ENCODE peak calls at places on chromosomes 4 and X, in five cellular contexts. F, T, Q, W and S are unnamed samples.
A peak's percentile ranks its signal among the peaks of the same experiment; 100 is the strongest.

GRCh38 chr4:177177446-177178160 is 132.1 kb upstream of the NEIL3 start:
- DNase-seq in W (no peak), F (no peak), T (no peak), Q (no peak), S (no peak)

GRCh38 chr4:62901101-62901500 is 1508.1 kb downstream of the TECRL start:
- DNase-seq in T (no peak), F (peak; percentile 1), W (no peak), Q (no peak), S (peak; percentile 1)

GRCh38 chr4:20418865-20419451 is 167.3 kb downstream of the SLIT2 start:
- DNase-seq in F (peak; percentile 36), W (peak; percentile 47), Q (peak; percentile 27), T (peak; percentile 40), S (no peak)

GRCh38 chrX:24216827-24217226 is 67.3 kb downstream of the ZFX start:
- DNase-seq in W (no peak), F (peak; percentile 7), T (no peak), Q (no peak), S (no peak)

GRCh38 chrX:131565909-131566308 is 22.0 kb downstream of the OR13H1 start:
- DNase-seq in F (no peak), T (no peak), W (peak; percentile 71), Q (no peak), S (no peak)

GRCh38 chrX:80765226-80765625 is 44.5 kb downstream of the BRWD3 start:
- DNase-seq in F (peak; percentile 4), Q (no peak), W (no peak), T (no peak), S (no peak)

GRCh38 chr4:90071289-90072235 is 55.6 kb upstream of the CCSER1 start:
- DNase-seq in W (no peak), F (no peak), T (no peak), Q (no peak), S (no peak)

GRCh38 chr4:139684351-139684750 is 18.7 kb downstream of the MGST2 start:
- DNase-seq in Q (no peak), F (no peak), T (no peak), W (no peak), S (no peak)

GRCh38 chr4:173507471-173508385 is 22.3 kb downstream of the HAND2 start:
- DNase-seq in T (no peak), W (no peak), Q (peak; percentile 83), F (no peak), S (peak; percentile 74)

GRCh38 chr4:100682477-100683218 is 164.8 kb upstream of the EMCN start:
- DNase-seq in W (no peak), Q (no peak), F (no peak), T (no peak), S (no peak)

GRCh38 chr4:110970642-110971041 is 347.8 kb upstream of the PITX2 start:
- DNase-seq in Q (no peak), W (no peak), F (peak; percentile 49), T (no peak), S (peak; percentile 49)

GRCh38 chr4:186727149-186727976 is 3.7 kb upstream of the FAT1 start:
- DNase-seq in T (no peak), W (no peak), F (no peak), Q (no peak), S (no peak)

GRCh38 chr4:182246401-182247205 is 3.4 kb downstream of the TENM3 start:
- DNase-seq in W (no peak), T (no peak), F (no peak), Q (no peak), S (no peak)

GRCh38 chrX:31836479-31836878 is 764.6 kb upstream of the FTHL17 start:
- DNase-seq in Q (no peak), W (no peak), T (no peak), F (no peak), S (no peak)

GRCh38 chr4:6907658-6908191 is 1.9 kb upstream of the TBC1D14 start:
- DNase-seq in F (no peak), Q (peak; percentile 67), T (no peak), W (peak; percentile 60), S (no peak)

GRCh38 chrX:15465347-15465746 is 27.8 kb downstream of the PIR start:
- DNase-seq in W (no peak), T (peak; percentile 16), Q (peak; percentile 28), F (no peak), S (no peak)

GRCh38 chr4:8695237-8696219 is 103.0 kb downstream of the CPZ start:
- DNase-seq in F (no peak), Q (no peak), T (no peak), W (no peak), S (no peak)

GRCh38 chrX:147069926-147070325 is 255.4 kb upstream of the CXorf51A start:
- DNase-seq in W (no peak), F (no peak), Q (no peak), T (no peak), S (no peak)

GRCh38 chr4:53640576-53641459 is 49.5 kb upstream of the LNX1 start:
- DNase-seq in Q (no peak), F (no peak), T (peak; percentile 76), W (no peak), S (no peak)

GRCh38 chr4:71938776-71939175 is 93.0 kb upstream of the NPFFR2 start:
- DNase-seq in W (no peak), F (no peak), T (no peak), Q (no peak), S (no peak)

GRCh38 chrX:14015294-14015693 is 14.4 kb downstream of the GEMIN8 start:
- DNase-seq in Q (no peak), F (no peak), W (no peak), T (no peak), S (no peak)

GRCh38 chrX:108456971-108457477 is 17.4 kb downstream of the COL4A5 start:
- DNase-seq in Q (no peak), F (no peak), W (no peak), T (no peak), S (no peak)

GRCh38 chr4:73341454-73341853 is 62.6 kb upstream of the ALB start:
- DNase-seq in Q (peak; percentile 11), F (peak; percentile 85), T (peak; percentile 16), W (peak; percentile 67), S (peak; percentile 53)

GRCh38 chrX:149948001-149948400 is 9.7 kb upstream of the EOLA2 start:
- DNase-seq in Q (no peak), F (no peak), W (no peak), T (no peak), S (no peak)

GRCh38 chr4:157004279-157005161 is 32.9 kb upstream of the PDGFC start:
- DNase-seq in T (no peak), F (no peak), W (no peak), Q (no peak), S (no peak)

GRCh38 chr4:156998500-156999174 is 27.0 kb upstream of the PDGFC start:
- DNase-seq in Q (no peak), T (no peak), F (no peak), W (no peak), S (no peak)

GRCh38 chr4:156999175-156999517 is 27.5 kb upstream of the PDGFC start:
- DNase-seq in F (peak; percentile 79), Q (no peak), T (no peak), W (no peak), S (no peak)
- TF ChIP-seq POLR2AphosphoS5 in F (no peak), Q (peak; percentile 64), T (no peak), W (no peak), S (no peak)

GRCh38 chr4:16641971-16642370 is 256.5 kb downstream of the LDB2 start:
- DNase-seq in F (no peak), W (no peak), T (no peak), Q (no peak), S (no peak)

GRCh38 chr4:16642897-16643296 is 255.5 kb downstream of the LDB2 start:
- DNase-seq in F (peak; percentile 7), W (peak; percentile 7), T (no peak), Q (peak; percentile 51), S (no peak)

GRCh38 chr4:16636304-16636703 is 262.1 kb downstream of the LDB2 start:
- DNase-seq in T (no peak), W (no peak), F (no peak), Q (no peak), S (no peak)

DNA sequence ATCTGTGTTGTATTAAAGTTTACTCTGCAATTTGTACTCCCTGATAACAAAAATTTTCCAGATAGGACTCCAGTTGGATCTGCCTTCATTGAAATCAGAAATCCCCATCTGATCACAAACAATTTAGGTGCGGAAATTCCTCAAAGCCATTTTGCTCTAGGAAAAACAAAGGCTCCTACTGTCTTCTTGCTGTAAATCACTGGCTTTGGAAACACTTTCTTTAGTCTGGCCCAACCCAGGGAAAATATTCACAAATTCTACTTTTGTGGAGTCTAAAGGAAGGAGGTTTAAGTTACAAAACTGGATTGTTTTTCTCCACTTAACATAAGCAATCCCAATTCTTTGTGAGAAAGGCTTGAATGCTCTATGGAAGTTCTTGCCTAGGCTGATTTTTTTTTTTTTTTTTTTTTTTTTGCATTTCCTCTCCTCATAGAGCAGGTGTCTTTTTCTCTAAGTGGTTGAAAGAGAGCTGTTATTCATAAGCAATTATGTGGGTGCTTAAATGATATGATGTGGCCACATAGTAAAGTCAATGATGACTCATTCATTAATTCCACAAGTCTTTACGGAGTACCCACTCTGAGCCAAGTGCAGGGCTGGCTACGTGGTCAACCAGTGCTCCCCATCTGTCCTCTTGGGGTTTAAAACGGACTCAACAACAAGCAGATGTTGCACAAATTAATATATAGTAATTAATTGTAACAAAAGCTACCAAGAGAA is 261.4 kb downstream of the LDB2 start:
- DNase-seq in F (no peak), Q (no peak), W (no peak), T (no peak), S (no peak)
- TF ChIP-seq CHD2 in F (no peak), Q (no peak), W (no peak), T (no peak), S (no peak)

GRCh38 chr4:77566148-77566547 is 39.5 kb upstream of the CXCL13 start:
- DNase-seq in Q (no peak), F (no peak), W (no peak), T (no peak), S (no peak)

GRCh38 chr4:77560170-77560569 is 45.5 kb upstream of the CXCL13 start:
- DNase-seq in F (no peak), W (no peak), Q (no peak), T (no peak), S (no peak)

DNA sequence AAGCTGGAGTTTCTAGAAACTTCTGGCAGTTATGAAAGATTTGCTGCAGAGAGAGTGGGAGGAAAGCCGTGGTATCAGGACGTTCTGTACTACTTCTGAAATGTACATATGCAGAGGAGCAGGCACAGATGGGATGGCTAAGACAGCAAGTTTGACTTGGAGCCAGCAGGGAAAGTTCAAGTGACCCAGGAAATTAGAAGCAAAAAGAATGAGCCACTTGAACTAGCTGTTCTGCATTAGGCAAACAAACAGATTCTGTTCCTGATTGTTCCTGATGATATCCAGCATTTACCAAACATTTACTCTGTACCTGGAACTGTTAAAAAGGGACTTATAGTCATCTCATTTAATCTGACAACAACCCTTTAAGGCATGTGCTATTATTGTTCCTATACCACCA is 41.4 kb upstream of the CXCL13 start:
- DNase-seq in W (no peak), Q (no peak), T (no peak), F (no peak), S (no peak)
- TF ChIP-seq POLR2AphosphoS5 in W (no peak), Q (no peak), T (no peak), F (no peak), S (no peak)

GRCh38 chr4:156774422-156774821 is 197.2 kb downstream of the PDGFC start:
- DNase-seq in Q (no peak), F (peak; percentile 34), T (no peak), W (no peak), S (no peak)
- TF ChIP-seq CHD2 in Q (no peak), F (no peak), T (no peak), W (no peak), S (no peak)

DNA sequence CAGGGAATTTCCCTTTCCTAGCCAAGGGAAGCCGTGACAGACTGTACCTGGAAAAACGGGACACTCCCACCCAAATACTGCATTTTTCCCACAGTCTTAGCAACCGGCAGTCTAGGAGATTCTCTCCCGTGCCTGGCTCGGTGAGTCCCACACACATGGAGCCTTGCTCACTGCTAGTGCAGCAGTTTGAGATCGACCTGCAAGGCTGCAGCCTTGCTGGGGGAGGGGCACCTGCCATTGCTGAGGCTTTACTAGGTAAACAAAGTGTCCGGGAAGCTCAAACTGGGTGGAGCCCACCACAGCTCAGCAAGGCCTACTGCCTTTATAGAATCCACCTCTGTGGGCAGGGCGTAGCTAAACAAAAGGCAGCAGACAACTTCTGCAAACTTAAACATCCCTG is 205.1 kb downstream of the CHIC1 start:
- DNase-seq in Q (no peak), F (peak; percentile 3), T (no peak), W (no peak), S (no peak)
- TF ChIP-seq POLR2AphosphoS5 in Q (no peak), F (no peak), T (no peak), W (no peak), S (no peak)